ENCODE peak calls at places on chromosomes 3 and 15, in five cellular contexts. R is mucosa of descending colon; U is stimulated activated CD4-positive, alpha-beta T cell treated with anti-CD3 and anti-CD28 coated beads, Interleukin-15, amount 100 ng/mL, for 24 hours; E is activated gamma-delta T cell; D is choroid plexus epithelial cell. C is an unnamed sample.

GRCh38 chr3:122825460-122825859 is 30.6 kb downstream of the SLC49A4 start:
- DNase-seq in R (no peak), U (no peak), E (no peak), D (no peak), C (no peak)

GRCh38 chr15:77010312-77010686 is 15.4 kb downstream of the PSTPIP1 start:
- DNase-seq in R (peak), U (no peak), E (no peak), D (no peak), C (no peak)

GRCh38 chr15:41284425-41285177 is 47.8 kb downstream of the OIP5 start:
- DNase-seq in R (no peak), U (no peak), E (no peak), D (peak), C (no peak)

GRCh38 chr3:36944641-36945270 is at the start of gene TRANK1:
- DNase-seq in R (peak), U (peak), E (peak), D (peak), C (peak)

GRCh38 chr15:59062985-59063384 is 42.0 kb upstream of the CCNB2 start:
- DNase-seq in R (no peak), U (no peak), E (no peak), D (peak), C (no peak)

GRCh38 chr15:74725845-74726773 is 781 bp upstream of the CYP1A1 start:
- DNase-seq in R (peak), U (peak), E (peak), D (peak), C (peak)

GRCh38 chr3:18649666-18650363 is 224.7 kb upstream of the SATB1 start:
- DNase-seq in R (no peak), U (peak), E (no peak), D (no peak), C (no peak)

GRCh38 chr3:170037463-170038433 is at the start of gene GPR160:
- DNase-seq in R (peak), U (peak), E (peak), D (peak), C (peak)

GRCh38 chr15:40921949-40922607 is 7.1 kb upstream of the DLL4 start:
- DNase-seq in R (no peak), U (no peak), E (no peak), D (no peak), C (no peak)

C was measured in transverse colon.